ENCODE peak calls at places on chromosomes 2 and 18, in eight cellular contexts. Z, G, F, J, U, P, H and I are unnamed samples.

GRCh38 chr2:234674781-234675201 is 177.9 kb upstream of the ARL4C start:
- DNase-seq in J (peak), F (no peak), Z (no peak), H (no peak), G (no peak), U (no peak), P (no peak), I (no peak)

GRCh38 chr2:545711-546650 is 131.2 kb downstream of the TMEM18 start:
- DNase-seq in P (no peak), J (no peak), G (no peak), F (no peak), U (no peak), H (no peak), Z (no peak), I (no peak)

GRCh38 chr18:48831802-48832201 is 119.0 kb downstream of the SMAD7 start:
- DNase-seq in Z (no peak), G (no peak), F (peak), P (no peak), H (no peak), J (no peak), U (no peak), I (no peak)

GRCh38 chr2:230941202-230942180 is 16.4 kb upstream of the GPR55 start:
- DNase-seq in F (no peak), G (no peak), J (no peak), H (no peak), P (no peak), Z (no peak), U (peak), I (no peak)

GRCh38 chr2:216862628-216863027 is 2.8 kb upstream of the TNP1 start:
- DNase-seq in G (no peak), F (no peak), J (no peak), U (no peak), Z (no peak), P (no peak), H (no peak), I (no peak)

GRCh38 chr18:23689031-23689615 is at the start of gene LAMA3:
- DNase-seq in J (peak), H (peak), P (no peak), F (no peak), U (peak), Z (no peak), G (peak), I (peak)

GRCh38 chr2:39664478-39664877 is 1.2 kb upstream of the TMEM178A start:
- DNase-seq in U (no peak), J (no peak), Z (no peak), H (no peak), F (no peak), G (no peak), P (no peak), I (no peak)

GRCh38 chr2:119126650-119127049 is 31.9 kb downstream of the C1QL2 start:
- DNase-seq in U (peak), P (no peak), F (peak), G (no peak), H (no peak), J (peak), Z (no peak), I (no peak)

GRCh38 chr2:135258193-135258592 is 206.1 kb downstream of the RAB3GAP1 start:
- DNase-seq in U (no peak), G (no peak), F (no peak), P (no peak), Z (no peak), J (no peak), H (no peak), I (no peak)

GRCh38 chr2:57698935-57699449 is 347.6 kb upstream of the VRK2 start:
- DNase-seq in H (no peak), G (no peak), P (no peak), J (no peak), F (no peak), U (no peak), Z (no peak), I (no peak)

GRCh38 chr2:236855866-236856855 is 229.5 kb upstream of the COPS8 start:
- DNase-seq in U (no peak), J (no peak), G (no peak), H (no peak), P (no peak), Z (no peak), F (peak), I (no peak)

GRCh38 chr18:57025525-57025924 is 121.4 kb upstream of the BOD1L2 start:
- DNase-seq in P (no peak), J (no peak), F (no peak), Z (peak), U (no peak), H (no peak), G (no peak), I (no peak)